ENCODE peak calls at places on chromosomes 7 and 10, in ten cellular contexts. V, H, D, A, S, P, U, B, G and F are unnamed samples. For H3K27me3, the result is how much of the 10 kb centered on the place peaks cover.

GRCh38 chr10:5514226-5514881 is 10.4 kb upstream of the CALML3 start:
- DNase-seq in G (no peak), P (no peak), V (no peak), D (no peak), U (peak), S (no peak), H (no peak), B (no peak), A (no peak), F (no peak)

GRCh38 chr10:34010891-34011290 is 676.4 kb upstream of the NRP1 start:
- DNase-seq in G (peak), V (no peak), B (no peak), H (no peak), U (no peak), P (no peak), A (no peak), D (no peak), S (no peak), F (no peak)

GRCh38 chr7:150994141-150994837 is 3.5 kb downstream of the NOS3 start:
- DNase-seq in H (no peak), D (peak), G (no peak), V (no peak), S (no peak), U (no peak), P (peak), A (no peak), B (no peak), F (no peak)

GRCh38 chr7:94050046-94050445 is 45.9 kb upstream of the BET1 start:
- DNase-seq in P (no peak), G (no peak), A (no peak), D (no peak), S (no peak), V (no peak), H (no peak), B (no peak), U (no peak), F (no peak)

GRCh38 chr10:128069351-128070051 is 56.7 kb downstream of the MKI67 start:
- DNase-seq in V (no peak), U (peak), B (peak), A (peak), D (peak), P (peak), H (peak), S (peak), G (peak), F (no peak)

GRCh38 chr7:42876182-42877068 is 35.4 kb downstream of the C7orf25 start:
- DNase-seq in U (peak), S (no peak), G (peak), A (peak), D (peak), H (peak), V (no peak), P (no peak), B (peak), F (no peak)

GRCh38 chr7:78679477-78679876 is 774.0 kb downstream of the MAGI2 start:
- DNase-seq in S (no peak), H (no peak), B (no peak), P (no peak), A (no peak), V (no peak), U (no peak), G (no peak), D (no peak), F (no peak)

GRCh38 chr7:20310963-20311742 is 19.5 kb upstream of the ITGB8 start:
- DNase-seq in S (no peak), B (peak), V (peak), H (no peak), G (peak), A (peak), D (peak), U (peak), P (no peak), F (no peak)

GRCh38 chr7:143487566-143487965 is 9.9 kb downstream of the TAS2R41 start:
- DNase-seq in B (peak), A (no peak), S (peak), U (no peak), P (peak), D (peak), V (no peak), H (peak), G (no peak), F (no peak)

GRCh38 chr7:37113661-37114355 is 334.9 kb downstream of the ELMO1 start:
- DNase-seq in D (no peak), P (no peak), G (peak), A (no peak), H (no peak), S (no peak), U (no peak), B (peak), V (no peak), F (no peak)

GRCh38 chr10:76031769-76032441 is 600.5 kb downstream of the LRMDA start:
- DNase-seq in A (no peak), B (no peak), H (no peak), D (no peak), V (no peak), U (no peak), G (no peak), P (no peak), S (no peak), F (no peak)

GRCh38 chr10:131093346-131093745 is 218.2 kb downstream of the TCERG1L start:
- DNase-seq in G (no peak), S (no peak), B (no peak), D (no peak), U (no peak), V (no peak), H (no peak), A (no peak), P (no peak), F (no peak)

GRCh38 chr10:75528392-75528791 is 97.0 kb downstream of the LRMDA start:
- DNase-seq in B (no peak), S (no peak), P (no peak), D (no peak), H (no peak), G (no peak), V (no peak), U (no peak), A (no peak), F (no peak)

GRCh38 chr7:143372070-143372469 is 9.1 kb upstream of the ZYX start:
- DNase-seq in D (peak), B (peak), P (peak), U (no peak), H (no peak), G (peak), A (no peak), V (no peak), S (no peak), F (no peak)

GRCh38 chr7:149334930-149335329 is 72.9 kb downstream of the ZNF783 start:
- DNase-seq in A (no peak), P (no peak), B (no peak), D (no peak), S (no peak), H (no peak), U (no peak), G (no peak), V (no peak), F (no peak)

GRCh38 chr7:43905954-43906326 is 456 bp downstream of the URGCP start:
- DNase-seq in V (no peak), U (peak), A (no peak), S (no peak), P (peak), B (peak), D (peak), G (peak), H (peak), F (no peak)

GRCh38 chr7:82803411-82803810 is 359.3 kb downstream of the PCLO start:
- DNase-seq in G (peak), B (peak), A (no peak), P (no peak), D (no peak), H (no peak), U (no peak), V (no peak), S (no peak), F (no peak)

GRCh38 chr10:101779544-101780186 is 3.6 kb downstream of the NPM3 start:
- DNase-seq in V (no peak), U (peak), D (peak), A (peak), H (peak), S (peak), B (peak), G (peak), P (peak), F (no peak)

GRCh38 chr10:69224862-69225657 is 4.9 kb downstream of the HKDC1 start:
- DNase-seq in P (no peak), G (peak), B (no peak), S (no peak), A (no peak), U (no peak), H (no peak), V (no peak), D (peak), F (no peak)

GRCh38 chr10:93152136-93152535 is 78.4 kb downstream of the CYP26A1 start:
- DNase-seq in H (no peak), D (no peak), G (peak), U (no peak), A (no peak), B (peak), V (peak), P (no peak), S (no peak), F (peak)

GRCh38 chr7:1123721-1124120 is 35.8 kb downstream of the GPER1 start:
- DNase-seq in G (no peak), P (peak), H (peak), V (no peak), U (peak), S (peak), B (peak), A (no peak), D (peak), F (no peak)

GRCh38 chr10:14240253-14241189 is 90.2 kb downstream of the FRMD4A start:
- DNase-seq in U (peak), B (peak), D (no peak), H (no peak), V (no peak), P (no peak), G (no peak), A (no peak), S (no peak), F (no peak)

GRCh38 chr7:12635830-12636229 is 51.6 kb upstream of the ARL4A start:
- DNase-seq in S (no peak), H (no peak), D (no peak), U (no peak), P (no peak), V (no peak), G (peak), B (peak), A (no peak), F (no peak)

GRCh38 chr7:125547505-125547904 is 617.9 kb upstream of the POT1 start:
- DNase-seq in D (no peak), S (no peak), V (no peak), B (no peak), A (no peak), H (no peak), P (no peak), U (no peak), G (no peak), F (no peak)

GRCh38 chr7:158025651-158026600 is 561.7 kb downstream of the PTPRN2 start:
- DNase-seq in H (no peak), V (no peak), G (no peak), S (peak), D (no peak), U (peak), B (no peak), P (no peak), A (no peak), F (no peak)

GRCh38 chr7:24717694-24718320 is 39.5 kb downstream of the GSDME start:
- DNase-seq in V (no peak), B (no peak), S (no peak), D (no peak), P (no peak), A (no peak), H (no peak), G (no peak), U (no peak), F (no peak)

GRCh38 chr10:84825330-84825729 is 496.9 kb downstream of the CCSER2 start:
- DNase-seq in B (peak), G (peak), H (no peak), U (no peak), P (peak), S (no peak), D (no peak), V (peak), A (no peak), F (peak)

GRCh38 chr10:30834143-30834542 is 197.5 kb downstream of the ZNF438 start:
- DNase-seq in U (no peak), P (no peak), A (no peak), D (no peak), V (no peak), H (no peak), S (no peak), G (no peak), B (no peak), F (no peak)

GRCh38 chr10:1199897-1200721 is 143.9 kb downstream of the WDR37 start:
- DNase-seq in H (no peak), V (no peak), U (no peak), B (no peak), D (no peak), S (peak), P (no peak), A (no peak), G (no peak), F (no peak)

GRCh38 chr10:26215923-26216576 is 524 bp upstream of the GAD2 start:
- DNase-seq in D (no peak), V (no peak), P (no peak), S (no peak), H (no peak), U (peak), B (no peak), G (no peak), A (no peak), F (no peak)

GRCh38 chr7:127961787-127962463 is 69.3 kb downstream of the LRRC4 start:
- DNase-seq in G (no peak), S (no peak), B (no peak), A (no peak), P (no peak), H (no peak), U (no peak), D (no peak), V (no peak), F (no peak)

GRCh38 chr10:3330687-3331086 is 158.1 kb upstream of the PITRM1 start:
- DNase-seq in H (no peak), S (no peak), V (no peak), U (no peak), P (no peak), B (peak), G (peak), D (no peak), A (no peak), F (peak)

GRCh38 chr10:15879058-15879457 is 18.8 kb upstream of the MINDY3 start:
- DNase-seq in V (no peak), H (no peak), S (no peak), U (peak), G (peak), P (no peak), D (peak), A (no peak), B (peak), F (no peak)

GRCh38 chr10:55966131-55966530 is 394.9 kb downstream of the ZWINT start:
- DNase-seq in D (no peak), U (no peak), G (no peak), P (no peak), S (no peak), H (no peak), A (no peak), B (no peak), V (no peak), F (no peak)

DNA sequence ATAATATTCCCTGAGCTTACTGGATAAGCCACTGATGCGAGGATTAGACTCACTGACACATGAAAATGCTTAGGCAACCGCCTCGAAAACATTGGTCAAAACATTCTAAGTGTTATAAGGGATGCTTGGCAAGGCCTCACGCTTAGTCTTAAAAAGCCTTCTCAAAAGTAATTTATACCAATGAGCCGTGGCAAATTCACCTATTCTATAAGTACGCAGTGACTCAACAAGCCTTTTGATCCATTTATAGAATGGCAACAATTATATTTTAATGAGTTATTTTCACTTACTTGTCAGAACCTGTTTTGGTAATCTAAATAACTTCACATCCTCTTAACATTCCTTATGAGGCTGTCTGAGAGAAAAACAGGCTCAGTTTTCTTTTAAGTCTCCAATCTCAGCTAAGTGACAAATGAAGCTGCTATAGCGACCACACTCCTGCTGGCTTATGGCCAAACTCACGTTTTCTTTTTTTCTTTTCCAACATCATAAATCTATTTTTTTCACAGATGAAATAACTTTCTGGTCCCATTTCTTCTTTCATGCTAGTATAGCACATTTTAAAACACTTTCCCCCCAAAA is 121.2 kb upstream of the AFAP1L2 start:
- DNase-seq in U (peak), G (peak), A (no peak), B (no peak), S (no peak), P (no peak), V (no peak), H (peak), D (peak), F (no peak)
- H3K4me3 ChIP-seq in U (peak), G (peak), A (peak), B (no peak), S (peak), P (peak), V (no peak), H (peak), D (peak), F (no peak)

DNA sequence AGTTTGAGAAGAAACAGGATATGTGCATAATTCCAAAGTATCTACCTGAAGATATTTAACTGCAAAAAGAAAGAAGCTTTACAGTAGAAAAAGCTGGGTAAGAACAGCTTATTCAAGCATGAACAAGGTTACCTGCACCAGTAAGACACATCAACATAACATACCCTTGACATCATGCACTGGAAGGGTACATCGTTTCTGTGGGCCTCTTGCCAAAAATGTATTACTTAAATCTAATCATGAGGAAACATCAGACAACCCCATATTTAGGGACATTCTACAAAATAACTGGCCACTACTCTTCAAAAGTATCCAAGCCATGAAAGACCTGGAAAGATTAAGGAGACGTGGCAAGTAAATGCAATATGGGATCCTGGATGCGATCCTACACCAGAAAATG is 18.9 kb downstream of the TPK1 start:
- DNase-seq in B (no peak), U (no peak), S (no peak), D (no peak), H (no peak), A (no peak), P (no peak), V (no peak), G (peak), F (no peak)
- H3K27me3 ChIP-seq in B (under half), U (under half), S (under half), D (under half), H (under half), A (under half), P (under half), V (under half), G (under half), F (under half)

GRCh38 chr10:123972481-123973401 is 81.1 kb upstream of the CPXM2 start:
- DNase-seq in A (no peak), P (no peak), G (no peak), V (no peak), S (no peak), D (no peak), U (peak), B (no peak), H (no peak), F (no peak)
- TF ChIP-seq CTCF in A (no peak), P (no peak), G (no peak), V (no peak), S (no peak), D (no peak), U (peak), B (no peak), H (no peak), F (no peak)

DNA sequence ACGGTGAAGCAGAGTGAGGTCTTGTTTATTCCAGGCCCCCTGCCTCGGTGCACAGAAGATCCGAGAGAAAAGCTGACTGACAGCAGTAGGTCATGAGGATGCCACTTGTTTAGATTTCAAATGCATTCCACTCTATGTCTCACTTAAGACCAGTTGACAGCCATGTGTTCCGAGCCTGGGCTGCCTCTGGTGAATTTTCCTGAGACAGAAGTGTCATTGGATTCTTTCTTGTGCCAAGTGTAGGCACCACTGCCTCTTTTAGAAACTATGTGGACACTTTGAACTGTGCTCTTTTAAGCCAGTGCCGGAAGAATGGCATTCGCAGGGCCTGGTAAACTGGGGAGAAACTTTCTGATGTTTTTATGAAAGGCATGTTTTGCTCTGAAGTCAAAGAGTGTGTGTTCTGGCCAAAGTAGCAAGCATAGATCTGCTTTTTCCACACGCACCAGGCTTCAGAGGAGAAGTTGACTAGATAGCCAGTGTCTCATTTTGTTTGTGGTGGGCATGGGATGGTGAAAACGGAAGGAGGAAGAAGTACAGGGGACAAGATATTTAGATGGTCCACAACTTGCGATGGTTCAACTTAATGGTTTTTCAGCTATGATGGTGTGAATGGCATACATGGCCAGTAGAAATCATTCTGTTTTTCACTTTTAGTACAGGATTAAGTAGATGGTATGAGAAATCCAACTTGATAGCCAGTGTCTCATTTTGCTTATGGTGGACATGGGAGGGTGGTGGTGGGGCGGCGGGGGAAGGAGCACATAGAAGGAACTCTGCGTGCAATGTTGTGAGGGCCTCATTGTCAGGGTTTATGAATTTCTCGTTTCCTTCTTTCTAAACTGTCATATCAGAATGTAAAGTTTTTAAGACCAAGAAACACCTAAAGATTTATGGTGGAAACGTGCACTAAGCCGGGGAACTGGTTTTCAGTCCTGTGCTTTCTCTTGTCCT is 41.5 kb downstream of the CYP17A1 start:
- DNase-seq in B (no peak), G (no peak), U (no peak), P (peak), H (no peak), V (no peak), A (no peak), S (no peak), D (no peak), F (no peak)
- H3K4me3 ChIP-seq in B (no peak), G (no peak), U (no peak), P (peak), H (no peak), V (no peak), A (no peak), S (no peak), D (no peak), F (no peak)

GRCh38 chr7:138900040-138900828 is 81.0 kb downstream of the KIAA1549 start:
- DNase-seq in G (no peak), B (peak), D (no peak), U (no peak), H (no peak), A (no peak), S (no peak), P (no peak), V (peak), F (no peak)

GRCh38 chr7:138902156-138902555 is 79.0 kb downstream of the KIAA1549 start:
- DNase-seq in S (no peak), U (no peak), H (no peak), D (no peak), V (no peak), A (no peak), B (no peak), G (no peak), P (no peak), F (no peak)

GRCh38 chr7:138907438-138907837 is 73.8 kb downstream of the KIAA1549 start:
- DNase-seq in P (no peak), U (no peak), V (no peak), S (no peak), H (no peak), G (no peak), A (no peak), B (no peak), D (no peak), F (no peak)

GRCh38 chr7:138907849-138908248 is 73.3 kb downstream of the KIAA1549 start:
- DNase-seq in H (no peak), B (no peak), G (no peak), D (no peak), V (no peak), A (no peak), P (no peak), U (no peak), S (no peak), F (no peak)

GRCh38 chr7:138904122-138904435 is 77.1 kb downstream of the KIAA1549 start:
- DNase-seq in A (no peak), H (no peak), G (no peak), S (no peak), P (no peak), U (no peak), D (no peak), B (no peak), V (no peak), F (no peak)
- H3K27me3 ChIP-seq in A (under half), H (under half), G (under half), S (under half), P (under half), U (under half), D (under half), B (under half), V (under half), F (under half)